ENCODE peak calls at places on chromosomes 13 and 19, in seven cellular contexts. O, V, X, A, K, R and H are unnamed samples.

GRCh38 chr19:56132316-56132822 is 8.7 kb upstream of the ZNF444 start:
- DNase-seq in O (no peak), V (peak), X (peak), A (no peak), K (peak), R (no peak), H (no peak)

GRCh38 chr13:31053098-31053497 is 108.6 kb downstream of the HSPH1 start:
- DNase-seq in O (no peak), V (peak), X (no peak), A (peak), K (no peak), R (no peak), H (peak)

GRCh38 chr19:20179946-20180345 is 12.9 kb downstream of the ZNF486 start:
- DNase-seq in O (no peak), V (no peak), X (no peak), A (no peak), K (no peak), R (no peak), H (no peak)

GRCh38 chr13:98761126-98761978 is 8.9 kb upstream of the SLC15A1 start:
- DNase-seq in O (peak), V (peak), X (no peak), A (peak), K (no peak), R (no peak), H (no peak)

GRCh38 chr13:112839347-112840105 is 129.5 kb upstream of the MCF2L start:
- DNase-seq in O (no peak), V (peak), X (no peak), A (no peak), K (no peak), R (no peak), H (no peak)

GRCh38 chr13:110193491-110193890 is 113.5 kb downstream of the COL4A1 start:
- DNase-seq in O (no peak), V (no peak), X (no peak), A (no peak), K (no peak), R (no peak), H (no peak)

GRCh38 chr19:36086326-36086725 is 24.6 kb upstream of the OVOL3 start:
- DNase-seq in O (no peak), V (no peak), X (no peak), A (no peak), K (no peak), R (no peak), H (no peak)

GRCh38 chr19:7224205-7224833 is 69.9 kb downstream of the INSR start:
- DNase-seq in O (peak), V (peak), X (peak), A (peak), K (peak), R (no peak), H (no peak)

GRCh38 chr13:90500569-90500968 is 846.9 kb upstream of the MIR17HG start:
- DNase-seq in O (no peak), V (no peak), X (no peak), A (no peak), K (no peak), R (no peak), H (no peak)

GRCh38 chr13:43368003-43368402 is 344.6 kb downstream of the DNAJC15 start:
- DNase-seq in O (no peak), V (peak), X (no peak), A (no peak), K (no peak), R (no peak), H (no peak)
- H3K4me3 ChIP-seq in O (peak), V (peak), X (no peak), A (no peak), K (no peak), R (no peak), H (peak)

GRCh38 chr13:45879666-45880065 is 28.1 kb upstream of the SIAH3 start:
- DNase-seq in O (peak), V (no peak), X (peak), A (peak), K (peak), R (no peak), H (no peak)
- TF ChIP-seq CTCF in O (peak), V (no peak), X (peak), A (no peak), K (no peak), R (peak), H (no peak)

GRCh38 chr19:17282488-17283256 is 971 bp downstream of the ANKLE1 start:
- DNase-seq in O (peak), V (peak), X (peak), A (peak), K (peak), R (no peak), H (peak)

GRCh38 chr19:17279436-17279835 is 2.3 kb upstream of the ANKLE1 start:
- DNase-seq in O (no peak), V (no peak), X (no peak), A (no peak), K (no peak), R (no peak), H (no peak)

GRCh38 chr19:17283504-17283996 is 1.8 kb downstream of the ANKLE1 start:
- DNase-seq in O (no peak), V (no peak), X (no peak), A (no peak), K (no peak), R (no peak), H (no peak)

GRCh38 chr19:17285415-17286135 is 3.9 kb downstream of the ANKLE1 start:
- DNase-seq in O (no peak), V (no peak), X (no peak), A (no peak), K (no peak), R (no peak), H (no peak)

DNA sequence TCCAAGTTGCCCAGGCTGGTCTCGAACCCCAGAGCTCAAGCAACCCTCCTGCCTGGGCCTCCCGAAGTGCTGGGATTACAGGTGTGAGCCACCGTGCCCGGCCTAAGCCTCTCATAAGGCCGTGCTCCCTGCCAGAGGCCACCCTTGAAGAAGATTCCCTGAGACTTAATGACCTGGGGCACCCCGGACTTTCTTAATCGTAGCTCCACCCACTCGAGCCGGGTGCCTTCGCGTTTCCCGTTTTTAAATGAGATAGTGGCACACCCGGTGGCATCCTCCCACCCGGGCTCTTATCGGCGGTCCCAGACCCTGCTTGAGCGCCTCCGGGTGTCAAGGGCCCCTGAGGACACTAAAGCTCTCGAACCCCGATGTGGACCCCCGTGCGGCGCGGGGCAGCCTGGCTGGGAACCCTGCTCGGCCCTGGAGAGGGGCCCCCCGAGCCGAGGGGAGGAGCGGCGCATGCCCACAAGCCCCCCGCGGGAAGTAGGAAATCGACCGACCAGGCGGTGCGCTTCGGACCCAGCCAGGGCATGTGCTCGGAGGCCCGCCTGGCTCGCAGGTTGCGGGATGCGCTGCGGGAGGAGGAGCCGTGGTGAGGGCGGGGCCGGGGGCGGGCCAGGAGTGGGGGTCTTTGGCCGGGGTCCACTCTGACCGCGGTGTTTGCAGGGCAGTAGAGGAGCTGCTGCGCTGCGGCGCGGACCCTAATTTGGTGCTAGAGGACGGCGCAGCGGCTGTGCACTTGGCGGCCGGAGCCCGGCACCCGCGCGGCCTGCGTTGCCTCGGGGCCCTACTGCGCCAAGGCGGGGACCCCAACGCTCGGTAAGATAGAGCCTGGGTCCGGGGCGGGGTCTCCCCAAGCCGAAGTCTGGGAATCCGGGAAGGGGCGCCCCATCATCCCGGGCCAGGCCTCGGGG is at the start of gene ANKLE1:
- DNase-seq in O (peak), V (no peak), X (no peak), A (no peak), K (no peak), R (no peak), H (peak)
- TF ChIP-seq POLR2A in O (no peak), V (no peak), X (no peak), A (no peak), K (no peak), R (no peak), H (no peak)

GRCh38 chr19:48512504-48513288 is 1.1 kb upstream of the LMTK3 start:
- DNase-seq in O (no peak), V (no peak), X (no peak), A (no peak), K (no peak), R (no peak), H (no peak)
- H3K4me3 ChIP-seq in O (no peak), V (no peak), X (no peak), A (no peak), K (no peak), R (peak), H (peak)

GRCh38 chr19:46600393-46601317 is 475 bp upstream of the CALM3 start:
- DNase-seq in O (peak), V (peak), X (peak), A (peak), K (peak), R (peak), H (peak)
- TF ChIP-seq CTCF in O (no peak), V (no peak), X (peak), A (no peak), K (no peak), R (no peak), H (no peak)

DNA sequence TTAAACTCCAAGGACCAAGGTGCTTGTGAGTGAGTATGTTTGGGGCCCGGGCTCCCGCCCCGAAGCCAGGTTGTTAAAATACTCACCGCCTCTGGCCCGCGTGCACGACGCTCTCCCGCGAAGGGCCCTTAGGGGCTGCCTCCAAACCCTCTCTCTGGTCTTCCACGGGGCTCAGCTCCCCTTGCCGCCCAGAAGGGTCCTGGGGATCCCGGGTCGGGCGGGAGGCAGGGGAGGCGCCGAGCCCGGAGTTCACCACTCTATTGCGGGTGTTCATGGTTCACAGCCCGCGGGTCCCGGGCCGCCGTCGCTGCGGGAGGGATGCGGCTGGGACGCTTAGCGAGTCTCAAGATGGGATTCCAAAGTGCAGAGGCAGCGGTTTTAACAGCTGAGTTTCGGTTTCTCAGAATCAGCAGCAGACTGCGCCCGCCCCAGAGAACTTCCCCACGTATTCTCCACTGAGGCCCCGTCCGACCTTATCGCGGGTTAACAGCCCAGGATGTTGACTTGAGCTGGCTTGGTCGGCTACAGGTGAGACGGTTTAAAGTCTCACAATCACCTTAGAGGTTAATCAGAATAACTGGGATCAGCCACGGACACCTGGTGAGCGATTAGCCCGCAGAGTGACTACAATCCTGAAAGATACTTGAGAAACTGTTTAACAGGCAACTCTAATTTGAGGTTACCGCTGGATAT is at the start of gene EPSTI1:
- DNase-seq in O (peak), V (peak), X (peak), A (peak), K (peak), R (no peak), H (peak)
- TF ChIP-seq POLR2A in O (peak), V (no peak), X (peak), A (no peak), K (no peak), R (no peak), H (peak)

DNA sequence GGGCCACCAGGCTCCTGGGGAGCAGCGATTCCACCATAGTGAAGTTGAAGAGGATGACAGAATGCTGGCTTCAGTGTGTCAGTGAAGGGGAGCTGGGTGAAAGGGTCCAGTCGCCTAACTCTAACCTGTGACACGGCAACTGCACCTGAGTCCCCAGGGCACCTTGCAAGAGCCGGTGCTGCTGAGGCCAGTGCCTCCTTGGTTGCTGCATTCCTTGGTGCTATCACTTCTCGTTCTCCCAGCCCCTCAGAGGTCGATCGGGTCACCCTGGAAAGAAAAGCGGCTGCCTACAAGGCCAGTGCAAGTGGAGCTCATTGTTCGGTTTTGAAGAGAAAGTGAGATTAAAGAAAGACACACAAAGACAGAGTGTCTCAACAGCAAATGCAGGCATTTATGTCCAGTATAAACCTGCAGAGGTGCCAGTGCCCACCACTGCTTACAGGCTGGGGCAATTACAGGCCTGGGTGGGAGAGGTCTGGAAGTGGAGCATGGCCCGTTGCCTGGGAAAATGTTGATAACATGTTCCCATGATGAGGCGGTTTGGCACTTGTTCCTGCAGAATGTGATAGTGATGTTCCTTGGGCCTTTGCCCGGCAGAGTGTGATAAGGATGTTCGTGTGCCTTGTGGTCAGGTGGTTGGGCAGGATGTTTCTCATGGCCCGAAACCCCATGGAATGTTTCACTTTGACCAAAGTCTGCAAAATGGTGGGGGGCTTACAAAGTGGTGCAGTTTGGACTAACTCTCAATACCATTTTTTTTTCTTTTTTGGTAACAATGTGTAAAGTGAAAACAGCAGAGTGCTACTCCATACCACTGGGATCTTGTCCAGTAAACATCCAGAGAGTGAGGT is 5.3 kb downstream of the FPR3 start:
- DNase-seq in O (peak), V (peak), X (peak), A (peak), K (peak), R (no peak), H (no peak)
- H3K4me3 ChIP-seq in O (no peak), V (no peak), X (no peak), A (no peak), K (no peak), R (no peak), H (no peak)

GRCh38 chr13:26095338-26095737 is 43.5 kb upstream of the SHISA2 start:
- DNase-seq in O (no peak), V (no peak), X (no peak), A (no peak), K (no peak), R (no peak), H (no peak)
- TF ChIP-seq CTCF in O (no peak), V (no peak), X (no peak), A (no peak), K (no peak), R (no peak), H (no peak)